ENCODE peak calls at places on chromosome 18, in seven cellular contexts. Z is omental fat pad, H is AG09319, L is B cell, M is body of pancreas, P is upper lobe of right lung, C is GM06990. Y is an unnamed sample.

GRCh38 chr18:28802546-28802945 is 625.6 kb upstream of the CDH2 start:
- DNase-seq in H (no peak), P (no peak), L (no peak), M (no peak), C (no peak), Z (no peak), Y (no peak)

GRCh38 chr18:55284614-55285013 is 303.4 kb downstream of the TCF4 start:
- DNase-seq in H (no peak), C (no peak), L (no peak), Z (no peak), M (no peak), P (no peak), Y (no peak)

GRCh38 chr18:48819781-48820482 is 130.8 kb downstream of the SMAD7 start:
- DNase-seq in C (no peak), P (peak), L (no peak), Z (peak), M (no peak), H (no peak), Y (peak)

GRCh38 chr18:66575263-66575662 is 28.6 kb downstream of the CDH19 start:
- DNase-seq in P (no peak), H (no peak), M (no peak), L (no peak), Z (no peak), C (no peak), Y (no peak)

GRCh38 chr18:68034293-68034692 is 517.8 kb upstream of the DSEL start:
- DNase-seq in M (no peak), C (no peak), P (no peak), L (no peak), Z (no peak), H (peak), Y (no peak)

GRCh38 chr18:35345460-35345921 is 1.3 kb upstream of the ZNF24 start:
- DNase-seq in L (peak), C (no peak), Z (no peak), P (no peak), M (peak), H (no peak), Y (no peak)

GRCh38 chr18:10860382-10860781 is 289.0 kb downstream of the PIEZO2 start:
- DNase-seq in H (no peak), C (no peak), Z (no peak), P (no peak), M (no peak), L (no peak), Y (no peak)

GRCh38 chr18:37564796-37565137 is 831 bp downstream of the CELF4 start:
- DNase-seq in P (peak), C (no peak), H (no peak), L (no peak), M (peak), Z (no peak), Y (no peak)

GRCh38 chr18:62863629-62864028 is 148.3 kb downstream of the PHLPP1 start:
- DNase-seq in H (peak), L (no peak), Z (no peak), P (no peak), M (no peak), C (no peak), Y (no peak)

GRCh38 chr18:36349552-36349951 is 52.0 kb downstream of the FHOD3 start:
- DNase-seq in L (no peak), Z (no peak), P (no peak), M (peak), C (no peak), H (no peak), Y (no peak)

GRCh38 chr18:63138469-63139340 is 180.9 kb downstream of the BCL2 start:
- DNase-seq in C (peak), M (no peak), P (no peak), Z (no peak), L (peak), H (no peak), Y (no peak)

GRCh38 chr18:77709107-77709506 is 459.5 kb downstream of the GALR1 start:
- DNase-seq in P (no peak), L (no peak), C (no peak), M (no peak), Z (no peak), H (no peak), Y (no peak)

GRCh38 chr18:69383191-69383590 is 17.5 kb upstream of the DOK6 start:
- DNase-seq in L (no peak), Z (no peak), P (no peak), C (no peak), M (no peak), H (no peak), Y (no peak)

GRCh38 chr18:67483237-67483636 is 33.3 kb downstream of the DSEL start:
- DNase-seq in P (no peak), M (no peak), Z (no peak), L (no peak), H (no peak), C (no peak), Y (no peak)

GRCh38 chr18:24187049-24187448 is 48.2 kb downstream of the CABYR start:
- DNase-seq in H (no peak), M (no peak), P (no peak), L (peak), C (no peak), Z (no peak), Y (no peak)

GRCh38 chr18:33020877-33021276 is 248.1 kb upstream of the KLHL14 start:
- DNase-seq in H (no peak), L (no peak), Z (no peak), C (no peak), M (no peak), P (no peak), Y (no peak)

GRCh38 chr18:35289293-35290069 is 548 bp downstream of the ZSCAN30 start:
- DNase-seq in L (no peak), C (no peak), H (no peak), Z (no peak), P (peak), M (peak), Y (no peak)

GRCh38 chr18:66646622-66647021 is 42.7 kb upstream of the CDH19 start:
- DNase-seq in P (no peak), C (no peak), H (no peak), L (no peak), M (no peak), Z (no peak), Y (no peak)

GRCh38 chr18:26056291-26056690 is 34.1 kb downstream of the SS18 start:
- DNase-seq in L (no peak), H (no peak), Z (no peak), M (no peak), C (no peak), P (no peak), Y (no peak)

GRCh38 chr18:67553471-67553870 is 37.0 kb upstream of the DSEL start:
- DNase-seq in L (no peak), P (no peak), H (no peak), M (no peak), C (no peak), Z (no peak), Y (no peak)

GRCh38 chr18:59646228-59646945 is 50.8 kb downstream of the CCBE1 start:
- DNase-seq in P (no peak), Z (no peak), H (no peak), L (no peak), M (no peak), C (no peak), Y (no peak)

DNA sequence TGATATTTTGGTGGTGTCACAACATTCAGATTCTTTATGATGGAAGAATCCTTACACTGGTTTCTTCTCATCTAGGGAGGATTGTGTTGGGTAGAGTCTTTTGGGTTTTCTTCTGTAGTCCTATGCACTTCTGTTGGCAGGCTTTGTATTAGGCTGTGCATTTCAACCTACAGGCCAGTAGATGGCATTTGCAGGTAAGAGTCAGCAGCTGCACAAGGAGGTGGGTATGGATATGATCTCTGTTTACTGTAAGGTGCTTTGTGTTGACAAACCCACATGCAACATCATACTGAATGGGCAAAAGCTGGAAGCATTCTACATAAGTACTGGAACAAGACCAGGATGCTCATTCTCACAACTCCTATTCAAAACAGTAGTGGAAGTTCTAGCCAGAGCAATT is 656.8 kb downstream of the METTL4 start:
- DNase-seq in H (no peak), M (no peak), L (no peak), P (no peak), C (no peak), Z (no peak), Y (no peak)
- TF ChIP-seq CTCF in H (no peak), M (no peak), L (no peak), P (no peak), C (peak), Z (no peak), Y (peak)

DNA sequence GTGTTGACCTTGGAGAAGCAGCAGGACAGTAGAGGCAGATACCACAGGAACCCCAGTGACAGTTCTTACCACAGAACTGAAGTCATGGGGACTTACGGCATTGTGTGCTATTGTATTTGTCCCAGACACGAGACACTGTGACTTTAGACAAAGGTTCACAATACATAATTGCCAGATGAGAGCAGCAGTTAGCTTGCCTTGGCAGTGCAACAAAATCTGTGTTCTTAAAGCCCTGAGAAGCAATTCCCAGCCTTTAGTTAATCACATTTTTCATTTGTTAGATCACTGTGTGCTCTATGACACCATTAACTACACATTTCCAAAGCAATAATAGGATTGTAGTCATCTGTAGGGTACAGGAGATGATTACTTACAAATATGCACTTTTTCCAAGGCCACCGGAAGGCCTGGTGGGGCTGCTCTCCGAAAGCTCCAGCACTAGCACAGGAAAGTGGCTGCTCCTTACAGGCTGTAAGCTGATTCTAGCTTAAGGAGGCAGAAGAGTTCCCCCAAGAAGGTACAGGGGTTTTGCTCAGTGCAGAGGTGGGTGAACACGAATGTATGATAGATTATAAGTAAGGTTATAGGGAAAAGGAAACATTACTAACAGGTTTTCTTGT is 97.5 kb upstream of the LDLRAD4 start:
- DNase-seq in P (no peak), M (no peak), L (no peak), H (no peak), C (no peak), Z (no peak), Y (no peak)
- TF ChIP-seq CTCF in P (no peak), M (no peak), L (no peak), H (no peak), C (no peak), Z (no peak), Y (no peak)

DNA sequence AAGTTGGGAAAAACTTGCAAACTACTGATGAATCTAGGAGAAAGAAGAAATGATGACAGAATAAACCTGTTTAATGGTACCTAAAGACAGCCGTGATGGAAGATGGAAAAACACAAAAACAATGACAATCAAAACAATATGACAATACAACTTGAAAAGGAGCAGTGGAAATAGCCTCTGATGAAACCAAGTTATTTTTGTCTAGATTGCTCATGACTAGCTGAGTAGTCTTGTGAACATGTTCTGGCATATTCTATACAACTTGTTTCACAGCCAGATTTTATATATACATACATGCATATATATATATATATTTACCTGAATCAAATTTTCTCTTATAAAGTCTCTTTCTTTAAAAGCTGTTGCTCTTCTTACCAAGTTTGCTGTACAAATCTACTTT is 439.1 kb downstream of the TGIF1 start:
- DNase-seq in Z (no peak), P (no peak), C (no peak), M (no peak), H (no peak), L (no peak), Y (no peak)
- TF ChIP-seq CTCF in Z (no peak), P (no peak), C (no peak), M (no peak), H (no peak), L (no peak), Y (no peak)

GRCh38 chr18:79416677-79417052 is 20.9 kb downstream of the NFATC1 start:
- DNase-seq in H (no peak), Z (no peak), M (no peak), L (no peak), C (no peak), P (no peak), Y (no peak)
- TF ChIP-seq CTCF in H (no peak), Z (no peak), M (no peak), L (no peak), C (no peak), P (no peak), Y (no peak)

GRCh38 chr18:58051765-58052460 is 7.9 kb downstream of the NEDD4L start:
- DNase-seq in M (no peak), Z (no peak), L (no peak), P (no peak), C (no peak), H (no peak), Y (no peak)
- TF ChIP-seq CTCF in M (peak), Z (no peak), L (peak), P (peak), C (peak), H (peak), Y (peak)

GRCh38 chr18:7870855-7871254 is 303.7 kb downstream of the PTPRM start:
- DNase-seq in M (no peak), P (no peak), H (no peak), C (no peak), L (no peak), Z (no peak), Y (no peak)

GRCh38 chr18:7871560-7872456 is 304.7 kb downstream of the PTPRM start:
- DNase-seq in H (no peak), M (no peak), Z (no peak), P (no peak), C (no peak), L (no peak), Y (no peak)

GRCh38 chr18:7876354-7876753 is 309.2 kb downstream of the PTPRM start:
- DNase-seq in P (no peak), C (no peak), M (no peak), Z (no peak), L (no peak), H (peak), Y (no peak)

GRCh38 chr18:7873316-7873715 is 306.2 kb downstream of the PTPRM start:
- DNase-seq in H (no peak), L (no peak), M (no peak), C (no peak), P (no peak), Z (no peak), Y (no peak)

GRCh38 chr18:7872569-7872968 is 305.5 kb downstream of the PTPRM start:
- DNase-seq in H (peak), P (no peak), C (no peak), Z (no peak), L (no peak), M (no peak), Y (no peak)
- TF ChIP-seq CTCF in H (peak), P (no peak), C (no peak), Z (no peak), L (no peak), M (no peak), Y (peak)

GRCh38 chr18:3585656-3586509 is 135.9 kb downstream of the TGIF1 start:
- DNase-seq in M (peak), H (no peak), Z (peak), C (no peak), L (peak), P (peak), Y (no peak)
- TF ChIP-seq CTCF in M (peak), H (peak), Z (no peak), C (peak), L (peak), P (peak), Y (peak)

DNA sequence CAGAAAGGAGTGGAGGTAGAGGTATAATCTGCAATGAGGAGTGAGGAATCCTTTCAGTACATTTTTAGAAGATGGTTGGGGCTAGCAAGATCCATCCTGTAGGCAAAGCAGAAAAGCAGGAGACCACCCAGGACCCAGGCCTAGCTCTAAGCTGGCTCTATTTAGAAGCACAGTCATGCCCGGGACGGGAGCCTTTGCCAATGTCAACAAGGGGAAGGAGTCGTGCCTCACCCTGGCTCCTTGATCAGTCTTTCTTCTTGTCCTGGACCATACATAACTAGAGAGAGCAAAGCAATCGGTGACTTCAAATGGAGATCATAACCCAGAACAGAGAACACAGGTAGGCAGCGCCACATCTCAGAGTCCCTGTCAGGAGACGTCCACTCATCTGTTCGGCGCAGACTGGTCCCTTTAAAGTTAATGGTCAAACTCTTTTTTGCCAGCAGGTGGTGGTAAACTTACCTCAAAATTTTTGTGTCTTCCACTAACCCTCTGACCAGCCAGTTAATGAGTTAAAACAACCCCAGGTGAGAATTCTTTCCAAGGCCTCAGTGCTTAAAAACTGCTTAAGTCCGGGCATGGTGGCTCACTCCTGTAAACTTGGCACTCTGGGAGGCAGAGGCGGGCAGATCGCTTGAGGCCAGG is 8.0 kb downstream of the MC5R start:
- DNase-seq in P (no peak), L (no peak), C (no peak), Z (no peak), M (no peak), H (no peak), Y (no peak)
- TF ChIP-seq CTCF in P (no peak), L (no peak), C (peak), Z (no peak), M (no peak), H (no peak), Y (peak)

GRCh38 chr18:5103286-5103685 is 93.8 kb downstream of the AKAIN1 start:
- DNase-seq in Z (no peak), C (no peak), L (peak), H (no peak), P (no peak), M (no peak), Y (no peak)
- TF ChIP-seq CTCF in Z (no peak), C (no peak), L (no peak), H (no peak), P (no peak), M (no peak), Y (no peak)